ENCODE peak calls at places on chromosomes 2 and 18, in ten cellular contexts. X is activated T-helper 1 cell treated with anti-CD3 and anti-CD28 coated beads, Interleukin-2, amount 50 U/mL, for 16 hours; G is EL; Y is sciatic nerve; V is T-helper 2 cell; W is HS-27A; K is left ventricle myocardium inferior; H is CD8-positive, alpha-beta T cell; E is adrenal gland; Q is COR-L47. D is an unnamed sample.

GRCh38 chr2:119723784-119724467 is 35.8 kb upstream of the PTPN4 start:
- DNase-seq in X (no peak), G (no peak), Y (no peak), V (peak), W (no peak), K (no peak), H (no peak), E (no peak), Q (no peak), D (no peak)

GRCh38 chr2:96404446-96405373 is 69.1 kb downstream of the NCAPH start:
- DNase-seq in X (no peak), G (no peak), Y (no peak), V (no peak), W (no peak), K (peak), H (no peak), E (peak), Q (peak), D (peak)

GRCh38 chr2:1546023-1546591 is 132.8 kb downstream of the TPO start:
- DNase-seq in X (no peak), G (peak), Y (no peak), V (no peak), W (no peak), K (no peak), H (no peak), E (peak), Q (peak), D (peak)

GRCh38 chr2:48059975-48060374 is 153.7 kb upstream of the FBXO11 start:
- DNase-seq in X (no peak), G (no peak), Y (no peak), V (no peak), W (no peak), K (no peak), H (no peak), E (no peak), Q (no peak), D (no peak)

GRCh38 chr2:6929196-6929874 is 12.1 kb downstream of the RNF144A start:
- DNase-seq in X (no peak), G (no peak), Y (no peak), V (no peak), W (no peak), K (no peak), H (no peak), E (peak), Q (no peak), D (no peak)

GRCh38 chr2:229154381-229154780 is 116.7 kb downstream of the PID1 start:
- DNase-seq in X (no peak), G (peak), Y (no peak), V (no peak), W (peak), K (no peak), H (no peak), E (no peak), Q (no peak), D (no peak)

GRCh38 chr2:148306027-148306426 is 285.1 kb downstream of the MBD5 start:
- DNase-seq in X (no peak), G (no peak), Y (no peak), V (no peak), W (no peak), K (no peak), H (no peak), E (no peak), Q (no peak), D (no peak)

GRCh38 chr18:44957025-44957424 is 276.3 kb downstream of the SETBP1 start:
- DNase-seq in X (no peak), G (no peak), Y (no peak), V (no peak), W (no peak), K (no peak), H (no peak), E (no peak), Q (no peak), D (no peak)

GRCh38 chr18:64119916-64120315 is 29.0 kb downstream of the LINC00305 start:
- DNase-seq in X (no peak), G (no peak), Y (no peak), V (no peak), W (no peak), K (no peak), H (no peak), E (no peak), Q (peak), D (peak)

GRCh38 chr18:72444756-72445155 is 99.4 kb downstream of the CBLN2 start:
- DNase-seq in X (no peak), G (no peak), Y (no peak), V (no peak), W (no peak), K (no peak), H (no peak), E (no peak), Q (no peak), D (no peak)

GRCh38 chr2:240374085-240374907 is 61.2 kb upstream of the GPC1 start:
- DNase-seq in X (no peak), G (peak), Y (no peak), V (no peak), W (peak), K (peak), H (no peak), E (peak), Q (no peak), D (no peak)